ENCODE peak calls at places on chromosomes 7 and 10, in five cellular contexts. H is iPS-NIHi11, T is renal cortical epithelial cell, N is NCI-H1105, Y is GM04504. G is an unnamed sample.

GRCh38 chr10:47282005-47282656 is 17.9 kb upstream of the GDF10 start:
- DNase-seq in H (no peak), T (no peak), N (no peak), Y (no peak), G (no peak)

GRCh38 chr7:132771301-132771730 is 195.0 kb upstream of the PLXNA4 start:
- DNase-seq in H (no peak), T (no peak), N (no peak), Y (no peak), G (no peak)

GRCh38 chr10:79137826-79138225 is 69.1 kb downstream of the ZMIZ1 start:
- DNase-seq in H (peak; percentile 41), T (no peak), N (no peak), Y (no peak), G (no peak)

GRCh38 chr7:81812514-81813472 is 42.9 kb upstream of the HGF start:
- DNase-seq in H (no peak), T (no peak), N (no peak), Y (no peak), G (no peak)

GRCh38 chr10:4242561-4243035 is 457.6 kb upstream of the KLF6 start:
- DNase-seq in H (no peak), T (peak; percentile 69), N (no peak), Y (peak; percentile 76), G (peak; percentile 12)

GRCh38 chr10:116809528-116810500 is 39.5 kb upstream of the ENO4 start:
- DNase-seq in H (peak; percentile 60), T (no peak), N (peak; percentile 62), Y (no peak), G (no peak)

GRCh38 chr10:13984647-13985155 is 346.0 kb downstream of the FRMD4A start:
- DNase-seq in H (no peak), T (peak; percentile 86), N (no peak), Y (peak; percentile 91), G (peak; percentile 54)

GRCh38 chr10:75662715-75663114 is 231.3 kb downstream of the LRMDA start:
- DNase-seq in H (no peak), T (peak; percentile 41), N (no peak), Y (peak; percentile 28), G (no peak)

GRCh38 chr10:52769966-52770365 is 2.6 kb downstream of the MBL2 start:
- DNase-seq in H (no peak), T (peak; percentile 28), N (no peak), Y (no peak), G (no peak)

GRCh38 chr7:41130596-41131236 is 572.2 kb downstream of the INHBA start:
- DNase-seq in H (no peak), T (no peak), N (no peak), Y (no peak), G (no peak)

GRCh38 chr7:104442461-104442860 is 114.1 kb downstream of the LHFPL3 start:
- DNase-seq in H (no peak), T (no peak), N (no peak), Y (no peak), G (no peak)

GRCh38 chr7:28890137-28890536 is 68.0 kb downstream of the TRIL start:
- DNase-seq in H (peak; percentile 47), T (peak; percentile 33), N (no peak), Y (no peak), G (no peak)

GRCh38 chr7:120843121-120843520 is 14.8 kb downstream of the TSPAN12 start:
- DNase-seq in H (no peak), T (peak; percentile 30), N (no peak), Y (peak; percentile 40), G (no peak)

GRCh38 chr10:77547651-77548050 is 90.0 kb downstream of the KCNMA1 start:
- DNase-seq in H (no peak), T (no peak), N (no peak), Y (no peak), G (no peak)

GRCh38 chr10:24873281-24873683 is 79.1 kb downstream of the PRTFDC1 start:
- DNase-seq in H (peak; percentile 19), T (peak; percentile 97), N (no peak), Y (peak; percentile 87), G (peak; percentile 69)

GRCh38 chr10:125662616-125663015 is 20.3 kb downstream of the TEX36 start:
- DNase-seq in H (no peak), T (no peak), N (no peak), Y (no peak), G (no peak)

GRCh38 chr10:6951771-6952170 is 371.7 kb upstream of the PRKCQ start:
- DNase-seq in H (no peak), T (no peak), N (no peak), Y (no peak), G (no peak)

GRCh38 chr10:51377070-51377931 is 303.0 kb downstream of the PRKG1 start:
- DNase-seq in H (peak; percentile 8), T (no peak), N (no peak), Y (no peak), G (no peak)

GRCh38 chr10:101694674-101695403 is at the start of gene FBXW4:
- DNase-seq in H (peak; percentile 89), T (no peak), N (no peak), Y (no peak), G (no peak)

GRCh38 chr10:125521721-125522680 is 161.0 kb downstream of the TEX36 start:
- DNase-seq in H (peak; percentile 81), T (no peak), N (no peak), Y (no peak), G (no peak)

GRCh38 chr7:156147104-156147503 is 334.8 kb upstream of the SHH start:
- DNase-seq in H (no peak), T (peak; percentile 34), N (no peak), Y (no peak), G (no peak)

GRCh38 chr10:11548065-11548762 is 63.2 kb downstream of the USP6NL start:
- DNase-seq in H (no peak), T (no peak), N (no peak), Y (no peak), G (no peak)

G was measured in amniotic stem cell.